ENCODE peak calls at places on chromosomes 3 and 15, in five cellular contexts. One of them, this sample, is unnamed.
A peak's percentile ranks its signal among the peaks of the same experiment; 100 is the strongest.

GRCh38 chr3:26307805-26308204 is 314.8 kb upstream of the LRRC3B start:
- DNase-seq in colonic mucosa: no peak
- DNase-seq in heart left ventricle: no peak
- DNase-seq in HCT116: no peak
- DNase-seq in Peyer's patch: no peak
- DNase-seq in this sample: no peak

GRCh38 chr3:72606005-72606800 is 242.0 kb downstream of the SHQ1 start:
- DNase-seq in HCT116: no peak
- DNase-seq in heart left ventricle: no peak
- DNase-seq in Peyer's patch: no peak
- DNase-seq in colonic mucosa: no peak
- DNase-seq in this sample: no peak

GRCh38 chr3:10223676-10224639 is 24.3 kb upstream of the TATDN2 start:
- DNase-seq in HCT116: no peak
- DNase-seq in Peyer's patch: peak; percentile 91
- DNase-seq in heart left ventricle: no peak
- DNase-seq in colonic mucosa: no peak
- DNase-seq in this sample: no peak

GRCh38 chr3:37762286-37762685 is 99.4 kb upstream of the CTDSPL start:
- DNase-seq in Peyer's patch: no peak
- DNase-seq in heart left ventricle: no peak
- DNase-seq in HCT116: no peak
- DNase-seq in colonic mucosa: no peak
- DNase-seq in this sample: peak; percentile 93

GRCh38 chr3:149464706-149465328 is 9.7 kb upstream of the TM4SF4 start:
- DNase-seq in Peyer's patch: no peak
- DNase-seq in colonic mucosa: no peak
- DNase-seq in heart left ventricle: peak; percentile 54
- DNase-seq in HCT116: no peak
- DNase-seq in this sample: no peak

GRCh38 chr3:141019244-141019643 is 31.9 kb upstream of the SPSB4 start:
- DNase-seq in heart left ventricle: peak; percentile 59
- DNase-seq in Peyer's patch: no peak
- DNase-seq in colonic mucosa: no peak
- DNase-seq in HCT116: no peak
- DNase-seq in this sample: no peak

GRCh38 chr3:34070831-34071230 is 272.4 kb downstream of the PDCD6IP start:
- DNase-seq in HCT116: no peak
- DNase-seq in Peyer's patch: no peak
- DNase-seq in heart left ventricle: no peak
- DNase-seq in colonic mucosa: no peak
- DNase-seq in this sample: no peak

GRCh38 chr3:183281126-183281797 is 28.2 kb downstream of the B3GNT5 start:
- DNase-seq in Peyer's patch: no peak
- DNase-seq in heart left ventricle: no peak
- DNase-seq in HCT116: no peak
- DNase-seq in colonic mucosa: no peak
- DNase-seq in this sample: no peak

GRCh38 chr3:153614563-153614962 is 452.5 kb downstream of the RAP2B start:
- DNase-seq in HCT116: peak; percentile 4
- DNase-seq in heart left ventricle: no peak
- DNase-seq in colonic mucosa: no peak
- DNase-seq in Peyer's patch: no peak
- DNase-seq in this sample: peak; percentile 10

GRCh38 chr3:197750396-197750831 is 731 bp downstream of the FYTTD1 start:
- DNase-seq in heart left ventricle: peak; percentile 87
- DNase-seq in colonic mucosa: peak; percentile 70
- DNase-seq in Peyer's patch: peak; percentile 91
- DNase-seq in HCT116: no peak
- DNase-seq in this sample: peak; percentile 40

GRCh38 chr3:129984124-129984523 is 9.6 kb downstream of the TRH start:
- DNase-seq in Peyer's patch: no peak
- DNase-seq in colonic mucosa: no peak
- DNase-seq in heart left ventricle: no peak
- DNase-seq in HCT116: no peak
- DNase-seq in this sample: no peak

GRCh38 chr15:78316211-78317077 is 17.0 kb upstream of the SKIC8 start:
- DNase-seq in colonic mucosa: peak; percentile 88
- DNase-seq in heart left ventricle: no peak
- DNase-seq in Peyer's patch: peak; percentile 83
- DNase-seq in HCT116: no peak
- DNase-seq in this sample: no peak

GRCh38 chr3:38111201-38111600 is 25.7 kb downstream of the ACAA1 start:
- DNase-seq in colonic mucosa: no peak
- DNase-seq in heart left ventricle: no peak
- DNase-seq in Peyer's patch: no peak
- DNase-seq in HCT116: no peak
- DNase-seq in this sample: no peak

GRCh38 chr15:47439870-47440155 is 277.5 kb upstream of the SEMA6D start:
- DNase-seq in Peyer's patch: no peak
- DNase-seq in heart left ventricle: no peak
- DNase-seq in colonic mucosa: no peak
- DNase-seq in HCT116: no peak
- DNase-seq in this sample: no peak

GRCh38 chr15:97652041-97652440 is 308.5 kb upstream of the ARRDC4 start:
- DNase-seq in heart left ventricle: no peak
- DNase-seq in Peyer's patch: no peak
- DNase-seq in HCT116: no peak
- DNase-seq in colonic mucosa: no peak
- DNase-seq in this sample: no peak

GRCh38 chr15:68440136-68440535 is 8.2 kb upstream of the ITGA11 start:
- DNase-seq in Peyer's patch: no peak
- DNase-seq in HCT116: no peak
- DNase-seq in colonic mucosa: no peak
- DNase-seq in heart left ventricle: no peak
- DNase-seq in this sample: no peak

GRCh38 chr3:10505050-10505790 is at the start of gene ATP2B2:
- DNase-seq in heart left ventricle: peak; percentile 4
- DNase-seq in colonic mucosa: no peak
- DNase-seq in HCT116: no peak
- DNase-seq in Peyer's patch: no peak
- DNase-seq in this sample: no peak

GRCh38 chr3:8762607-8763377 is 6.6 kb downstream of the OXTR start:
- DNase-seq in HCT116: no peak
- DNase-seq in Peyer's patch: no peak
- DNase-seq in heart left ventricle: no peak
- DNase-seq in colonic mucosa: no peak
- DNase-seq in this sample: no peak

GRCh38 chr15:25169318-25169717 is 214.5 kb downstream of the SNRPN start:
- DNase-seq in heart left ventricle: peak; percentile 42
- DNase-seq in colonic mucosa: no peak
- DNase-seq in Peyer's patch: peak; percentile 40
- DNase-seq in HCT116: no peak
- DNase-seq in this sample: no peak

GRCh38 chr3:14660942-14661341 is 9.4 kb downstream of the CCDC174 start:
- DNase-seq in Peyer's patch: no peak
- DNase-seq in colonic mucosa: no peak
- DNase-seq in HCT116: no peak
- DNase-seq in heart left ventricle: no peak
- DNase-seq in this sample: no peak

GRCh38 chr3:3086239-3086638 is 23.9 kb downstream of the IL5RA start:
- DNase-seq in colonic mucosa: no peak
- DNase-seq in Peyer's patch: no peak
- DNase-seq in HCT116: no peak
- DNase-seq in heart left ventricle: no peak
- DNase-seq in this sample: no peak

GRCh38 chr15:63347074-63347859 is 34.4 kb downstream of the CA12 start:
- DNase-seq in Peyer's patch: no peak
- DNase-seq in heart left ventricle: no peak
- DNase-seq in HCT116: no peak
- DNase-seq in colonic mucosa: no peak
- DNase-seq in this sample: no peak

GRCh38 chr3:131981381-131981780 is 53.4 kb downstream of the CPNE4 start:
- DNase-seq in heart left ventricle: no peak
- DNase-seq in colonic mucosa: no peak
- DNase-seq in Peyer's patch: no peak
- DNase-seq in HCT116: no peak
- DNase-seq in this sample: no peak

GRCh38 chr3:123893012-123893411 is 8.9 kb upstream of the MYLK start:
- DNase-seq in HCT116: no peak
- DNase-seq in colonic mucosa: no peak
- DNase-seq in heart left ventricle: no peak
- DNase-seq in Peyer's patch: no peak
- DNase-seq in this sample: no peak
- H3K9me3 ChIP-seq in HCT116: peaks cover 8% of the 10 kb centered on the region
- H3K9me3 ChIP-seq in colonic mucosa: no peaks in the 10 kb centered on the region
- H3K9me3 ChIP-seq in heart left ventricle: no peaks in the 10 kb centered on the region
- H3K9me3 ChIP-seq in Peyer's patch: no peaks in the 10 kb centered on the region
- H3K9me3 ChIP-seq in this sample: peaks cover 8% of the 10 kb centered on the region

GRCh38 chr3:21356402-21356801 is 394.6 kb downstream of the ZNF385D start:
- DNase-seq in Peyer's patch: no peak
- DNase-seq in colonic mucosa: no peak
- DNase-seq in heart left ventricle: no peak
- DNase-seq in HCT116: no peak
- DNase-seq in this sample: no peak

DNA sequence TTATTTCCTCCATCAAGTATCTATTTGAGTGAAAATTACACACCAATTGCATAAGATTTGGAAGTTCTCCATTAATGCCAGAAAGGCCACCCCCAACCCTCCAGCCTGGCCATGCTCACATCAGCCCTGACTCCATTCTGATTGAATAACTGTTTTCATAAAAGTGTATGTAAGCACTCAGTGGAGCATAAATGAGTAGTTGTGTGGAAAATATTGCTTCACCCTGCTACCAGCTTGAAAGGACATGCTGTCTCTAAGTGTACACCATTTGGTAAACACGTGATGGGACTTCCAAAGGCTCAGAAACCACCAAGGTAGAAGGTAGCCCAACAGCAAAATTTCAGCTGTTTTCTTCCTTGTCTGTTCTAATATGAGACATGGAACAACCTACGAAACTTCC is 393.8 kb downstream of the ZNF385D start:
- DNase-seq in heart left ventricle: no peak
- DNase-seq in HCT116: no peak
- DNase-seq in colonic mucosa: no peak
- DNase-seq in Peyer's patch: no peak
- DNase-seq in this sample: no peak
- H3K9me3 ChIP-seq in heart left ventricle: no peaks in the 10 kb centered on the region
- H3K9me3 ChIP-seq in HCT116: peaks cover 8% of the 10 kb centered on the region
- H3K9me3 ChIP-seq in colonic mucosa: no peaks in the 10 kb centered on the region
- H3K9me3 ChIP-seq in Peyer's patch: no peaks in the 10 kb centered on the region
- H3K9me3 ChIP-seq in this sample: no peaks in the 10 kb centered on the region

DNA sequence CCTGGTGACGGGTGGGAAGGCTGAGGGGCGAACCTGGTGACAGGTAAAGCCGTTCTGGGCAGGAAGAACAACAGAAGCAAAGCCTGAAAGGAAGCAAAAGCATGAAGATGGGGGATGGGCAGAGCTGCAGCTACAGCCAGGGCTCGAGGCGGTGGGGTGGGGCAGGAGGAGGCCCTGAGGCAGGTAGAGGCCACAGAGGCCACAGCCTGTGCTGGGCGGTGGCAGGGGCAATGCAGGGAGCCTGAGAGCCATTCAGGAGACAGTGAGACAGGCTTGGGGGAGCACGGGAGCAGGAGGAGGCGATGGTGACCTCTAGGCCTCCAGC is 8.2 kb downstream of the PCSK6 start:
- DNase-seq in Peyer's patch: no peak
- DNase-seq in colonic mucosa: no peak
- DNase-seq in HCT116: no peak
- DNase-seq in heart left ventricle: no peak
- DNase-seq in this sample: no peak
- H3K9me3 ChIP-seq in Peyer's patch: no peaks in the 10 kb centered on the region
- H3K9me3 ChIP-seq in colonic mucosa: no peaks in the 10 kb centered on the region
- H3K9me3 ChIP-seq in HCT116: no peaks in the 10 kb centered on the region
- H3K9me3 ChIP-seq in heart left ventricle: no peaks in the 10 kb centered on the region
- H3K9me3 ChIP-seq in this sample: no peaks in the 10 kb centered on the region

DNA sequence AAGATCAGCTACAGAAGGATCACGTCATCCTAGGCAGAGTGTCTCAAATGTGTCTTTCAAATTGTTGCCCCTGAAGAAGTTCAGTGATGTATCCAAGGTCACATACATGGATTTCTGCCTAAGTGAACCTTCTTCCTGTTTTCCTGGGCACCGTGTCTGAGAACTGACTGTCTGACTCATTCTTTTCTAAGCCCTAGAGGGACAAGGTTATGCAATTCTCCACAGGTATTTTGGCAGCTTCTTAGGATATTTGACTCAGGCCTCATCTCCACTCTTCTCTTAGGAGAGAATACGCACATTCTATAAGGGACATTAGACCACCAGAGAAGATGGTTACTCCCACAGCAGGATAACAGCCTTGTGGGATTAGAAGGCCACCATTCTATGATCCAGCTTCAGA is 391.9 kb upstream of the THBS1 start:
- DNase-seq in colonic mucosa: no peak
- DNase-seq in heart left ventricle: no peak
- DNase-seq in Peyer's patch: no peak
- DNase-seq in HCT116: peak; percentile 44
- DNase-seq in this sample: no peak
- H3K9me3 ChIP-seq in colonic mucosa: no peaks in the 10 kb centered on the region
- H3K9me3 ChIP-seq in heart left ventricle: no peaks in the 10 kb centered on the region
- H3K9me3 ChIP-seq in Peyer's patch: no peaks in the 10 kb centered on the region
- H3K9me3 ChIP-seq in HCT116: no peaks in the 10 kb centered on the region
- H3K9me3 ChIP-seq in this sample: no peaks in the 10 kb centered on the region

DNA sequence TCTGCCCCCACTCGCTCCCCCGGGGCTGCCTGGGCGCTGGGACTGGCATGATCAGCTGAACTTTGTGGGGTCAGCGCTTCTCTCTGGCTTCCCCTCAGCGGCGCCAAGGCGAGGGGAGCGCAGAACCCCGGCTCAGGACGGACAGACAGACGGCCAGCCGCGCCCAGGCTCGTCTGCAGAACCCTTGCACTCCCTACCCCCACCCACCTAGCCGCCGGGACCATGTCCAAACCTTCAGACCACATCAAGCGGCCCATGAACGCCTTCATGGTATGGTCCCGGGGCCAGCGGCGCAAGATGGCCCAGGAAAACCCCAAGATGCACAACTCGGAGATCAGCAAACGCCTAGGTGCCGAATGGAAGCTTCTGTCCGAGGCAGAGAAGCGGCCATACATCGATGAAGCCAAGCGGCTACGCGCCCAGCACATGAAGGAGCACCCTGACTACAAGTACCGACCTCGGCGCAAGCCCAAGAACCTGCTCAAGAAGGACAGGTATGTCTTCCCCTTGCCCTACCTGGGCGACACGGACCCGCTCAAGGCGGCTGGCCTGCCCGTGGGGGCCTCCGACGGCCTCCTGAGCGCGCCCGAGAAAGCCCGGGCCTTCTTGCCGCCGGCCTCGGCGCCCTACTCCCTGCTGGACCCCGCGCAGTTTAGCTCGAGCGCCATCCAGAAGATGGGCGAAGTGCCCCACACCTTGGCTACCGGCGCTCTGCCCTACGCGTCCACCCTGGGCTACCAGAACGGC is 621 bp downstream of the SOX14 start:
- DNase-seq in colonic mucosa: no peak
- DNase-seq in HCT116: no peak
- DNase-seq in Peyer's patch: no peak
- DNase-seq in heart left ventricle: no peak
- DNase-seq in this sample: no peak
- H3K9me3 ChIP-seq in colonic mucosa: no peaks in the 10 kb centered on the region
- H3K9me3 ChIP-seq in HCT116: no peaks in the 10 kb centered on the region
- H3K9me3 ChIP-seq in Peyer's patch: peaks cover 4% of the 10 kb centered on the region
- H3K9me3 ChIP-seq in heart left ventricle: no peaks in the 10 kb centered on the region
- H3K9me3 ChIP-seq in this sample: peaks cover 17% of the 10 kb centered on the region

GRCh38 chr15:69926011-69926410 is 171.7 kb downstream of the TLE3 start:
- DNase-seq in Peyer's patch: no peak
- DNase-seq in HCT116: no peak
- DNase-seq in colonic mucosa: no peak
- DNase-seq in heart left ventricle: no peak
- DNase-seq in this sample: no peak
- H3K9me3 ChIP-seq in Peyer's patch: no peaks in the 10 kb centered on the region
- H3K9me3 ChIP-seq in HCT116: peaks cover 7% of the 10 kb centered on the region
- H3K9me3 ChIP-seq in colonic mucosa: no peaks in the 10 kb centered on the region
- H3K9me3 ChIP-seq in heart left ventricle: no peaks in the 10 kb centered on the region
- H3K9me3 ChIP-seq in this sample: peaks cover 23% of the 10 kb centered on the region

This sample was measured in HAP-1.